ENCODE peak calls at places on chromosomes 2 and 18, in seven cellular contexts. One of them, this sample, is unnamed.
A peak's percentile ranks its signal among the peaks of the same experiment; 100 is the strongest.

GRCh38 chr2:233404227-233404626 is 49.9 kb downstream of the DGKD start:
- DNase-seq in CD4-positive, CD25-positive, alpha-beta regulatory T cell: peak; percentile 75
- DNase-seq in AG10803: no peak
- DNase-seq in prostate gland: no peak
- DNase-seq in brain microvascular endothelial cell: no peak
- DNase-seq in WERI-Rb-1: peak; percentile 45
- DNase-seq in transverse colon: peak; percentile 75
- DNase-seq in this sample: peak; percentile 28

GRCh38 chr2:170475878-170476277 is 239.3 kb upstream of the SP5 start:
- DNase-seq in CD4-positive, CD25-positive, alpha-beta regulatory T cell: no peak
- DNase-seq in AG10803: no peak
- DNase-seq in prostate gland: no peak
- DNase-seq in brain microvascular endothelial cell: no peak
- DNase-seq in WERI-Rb-1: no peak
- DNase-seq in transverse colon: peak; percentile 47
- DNase-seq in this sample: no peak

GRCh38 chr18:61443311-61443710 is 110.1 kb downstream of the CDH20 start:
- DNase-seq in CD4-positive, CD25-positive, alpha-beta regulatory T cell: no peak
- DNase-seq in AG10803: peak; percentile 6
- DNase-seq in prostate gland: no peak
- DNase-seq in brain microvascular endothelial cell: peak; percentile 11
- DNase-seq in WERI-Rb-1: no peak
- DNase-seq in transverse colon: no peak
- DNase-seq in this sample: no peak

GRCh38 chr2:241228860-241229516 is 40.5 kb downstream of the ANO7 start:
- DNase-seq in CD4-positive, CD25-positive, alpha-beta regulatory T cell: no peak
- DNase-seq in AG10803: no peak
- DNase-seq in prostate gland: no peak
- DNase-seq in brain microvascular endothelial cell: no peak
- DNase-seq in WERI-Rb-1: no peak
- DNase-seq in transverse colon: no peak
- DNase-seq in this sample: peak; percentile 76

GRCh38 chr18:48913201-48913600 is 37.6 kb downstream of the SMAD7 start:
- DNase-seq in CD4-positive, CD25-positive, alpha-beta regulatory T cell: peak; percentile 39
- DNase-seq in AG10803: no peak
- DNase-seq in prostate gland: no peak
- DNase-seq in brain microvascular endothelial cell: no peak
- DNase-seq in WERI-Rb-1: no peak
- DNase-seq in transverse colon: no peak
- DNase-seq in this sample: no peak

GRCh38 chr2:1495676-1496393 is 82.6 kb downstream of the TPO start:
- DNase-seq in CD4-positive, CD25-positive, alpha-beta regulatory T cell: no peak
- DNase-seq in AG10803: no peak
- DNase-seq in prostate gland: no peak
- DNase-seq in brain microvascular endothelial cell: no peak
- DNase-seq in WERI-Rb-1: no peak
- DNase-seq in transverse colon: peak; percentile 23
- DNase-seq in this sample: peak; percentile 35

GRCh38 chr2:240355001-240355891 is 80.2 kb upstream of the GPC1 start:
- DNase-seq in CD4-positive, CD25-positive, alpha-beta regulatory T cell: no peak
- DNase-seq in AG10803: no peak
- DNase-seq in prostate gland: no peak
- DNase-seq in brain microvascular endothelial cell: no peak
- DNase-seq in WERI-Rb-1: no peak
- DNase-seq in transverse colon: no peak
- DNase-seq in this sample: no peak

GRCh38 chr2:8581601-8582041 is 100.2 kb upstream of the ID2 start:
- DNase-seq in CD4-positive, CD25-positive, alpha-beta regulatory T cell: no peak
- DNase-seq in AG10803: no peak
- DNase-seq in prostate gland: no peak
- DNase-seq in brain microvascular endothelial cell: no peak
- DNase-seq in WERI-Rb-1: no peak
- DNase-seq in transverse colon: no peak
- DNase-seq in this sample: peak; percentile 68

GRCh38 chr18:59646946-59647307 is 50.3 kb downstream of the CCBE1 start:
- DNase-seq in CD4-positive, CD25-positive, alpha-beta regulatory T cell: no peak
- DNase-seq in AG10803: no peak
- DNase-seq in prostate gland: no peak
- DNase-seq in brain microvascular endothelial cell: no peak
- DNase-seq in WERI-Rb-1: no peak
- DNase-seq in transverse colon: no peak
- DNase-seq in this sample: no peak

GRCh38 chr18:36769611-36770314 is 59.0 kb downstream of the TPGS2 start:
- DNase-seq in CD4-positive, CD25-positive, alpha-beta regulatory T cell: no peak
- DNase-seq in AG10803: no peak
- DNase-seq in prostate gland: no peak
- DNase-seq in brain microvascular endothelial cell: no peak
- DNase-seq in WERI-Rb-1: peak; percentile 48
- DNase-seq in transverse colon: no peak
- DNase-seq in this sample: no peak

GRCh38 chr2:113886479-113887383 is 3.2 kb upstream of the ACTR3 start:
- DNase-seq in CD4-positive, CD25-positive, alpha-beta regulatory T cell: peak; percentile 24
- DNase-seq in AG10803: peak; percentile 92
- DNase-seq in prostate gland: peak; percentile 42
- DNase-seq in brain microvascular endothelial cell: peak; percentile 92
- DNase-seq in WERI-Rb-1: no peak
- DNase-seq in transverse colon: peak; percentile 72
- DNase-seq in this sample: peak; percentile 62

GRCh38 chr2:33694904-33695303 is 95.8 kb upstream of the FAM98A start:
- DNase-seq in CD4-positive, CD25-positive, alpha-beta regulatory T cell: no peak
- DNase-seq in AG10803: no peak
- DNase-seq in prostate gland: no peak
- DNase-seq in brain microvascular endothelial cell: no peak
- DNase-seq in WERI-Rb-1: no peak
- DNase-seq in transverse colon: no peak
- DNase-seq in this sample: no peak

GRCh38 chr18:37852464-37852863 is 286.9 kb upstream of the CELF4 start:
- DNase-seq in CD4-positive, CD25-positive, alpha-beta regulatory T cell: no peak
- DNase-seq in AG10803: no peak
- DNase-seq in prostate gland: no peak
- DNase-seq in brain microvascular endothelial cell: no peak
- DNase-seq in WERI-Rb-1: no peak
- DNase-seq in transverse colon: no peak
- DNase-seq in this sample: no peak

GRCh38 chr2:161250864-161251436 is 57.3 kb upstream of the PSMD14 start:
- DNase-seq in CD4-positive, CD25-positive, alpha-beta regulatory T cell: no peak
- DNase-seq in AG10803: peak; percentile 22
- DNase-seq in prostate gland: no peak
- DNase-seq in brain microvascular endothelial cell: peak; percentile 27
- DNase-seq in WERI-Rb-1: peak; percentile 42
- DNase-seq in transverse colon: no peak
- DNase-seq in this sample: peak; percentile 15

GRCh38 chr18:36735130-36735529 is 93.7 kb downstream of the TPGS2 start:
- DNase-seq in CD4-positive, CD25-positive, alpha-beta regulatory T cell: no peak
- DNase-seq in AG10803: no peak
- DNase-seq in prostate gland: no peak
- DNase-seq in brain microvascular endothelial cell: no peak
- DNase-seq in WERI-Rb-1: no peak
- DNase-seq in transverse colon: no peak
- DNase-seq in this sample: peak; percentile 70

DNA sequence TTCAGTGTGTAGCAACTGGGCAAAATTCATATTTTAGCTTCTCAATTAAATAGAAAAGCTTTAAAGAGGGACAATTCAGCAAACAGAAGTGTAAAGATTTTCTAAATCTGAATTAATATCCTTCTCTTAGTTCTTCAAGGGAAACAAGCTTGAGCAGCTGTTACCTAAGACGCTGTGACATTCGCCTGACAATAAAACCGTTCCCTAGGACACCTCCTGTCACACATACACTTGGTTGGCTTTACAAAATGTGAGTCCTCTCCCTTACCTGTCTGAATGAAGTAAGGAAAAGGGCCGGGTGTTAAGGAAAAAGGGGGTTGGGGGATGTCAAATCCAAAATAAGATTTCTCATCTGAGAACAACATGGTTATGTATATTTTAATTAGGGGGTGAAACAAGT is 2.1 kb downstream of the SERTAD2 start:
- DNase-seq in CD4-positive, CD25-positive, alpha-beta regulatory T cell: no peak
- DNase-seq in AG10803: no peak
- DNase-seq in prostate gland: peak; percentile 30
- DNase-seq in brain microvascular endothelial cell: no peak
- DNase-seq in WERI-Rb-1: peak; percentile 49
- DNase-seq in transverse colon: no peak
- DNase-seq in this sample: peak; percentile 37
- H3K4me3 ChIP-seq in CD4-positive, CD25-positive, alpha-beta regulatory T cell: peak overlapping the region; percentile 93
- H3K4me3 ChIP-seq in AG10803: peak overlapping the region; percentile 80
- H3K4me3 ChIP-seq in prostate gland: no peak overlapping the region
- H3K4me3 ChIP-seq in brain microvascular endothelial cell: no peak overlapping the region
- H3K4me3 ChIP-seq in WERI-Rb-1: peak overlapping the region; percentile 77
- H3K4me3 ChIP-seq in transverse colon: peak overlapping the region; percentile 86
- H3K4me3 ChIP-seq in this sample: no peak overlapping the region

DNA sequence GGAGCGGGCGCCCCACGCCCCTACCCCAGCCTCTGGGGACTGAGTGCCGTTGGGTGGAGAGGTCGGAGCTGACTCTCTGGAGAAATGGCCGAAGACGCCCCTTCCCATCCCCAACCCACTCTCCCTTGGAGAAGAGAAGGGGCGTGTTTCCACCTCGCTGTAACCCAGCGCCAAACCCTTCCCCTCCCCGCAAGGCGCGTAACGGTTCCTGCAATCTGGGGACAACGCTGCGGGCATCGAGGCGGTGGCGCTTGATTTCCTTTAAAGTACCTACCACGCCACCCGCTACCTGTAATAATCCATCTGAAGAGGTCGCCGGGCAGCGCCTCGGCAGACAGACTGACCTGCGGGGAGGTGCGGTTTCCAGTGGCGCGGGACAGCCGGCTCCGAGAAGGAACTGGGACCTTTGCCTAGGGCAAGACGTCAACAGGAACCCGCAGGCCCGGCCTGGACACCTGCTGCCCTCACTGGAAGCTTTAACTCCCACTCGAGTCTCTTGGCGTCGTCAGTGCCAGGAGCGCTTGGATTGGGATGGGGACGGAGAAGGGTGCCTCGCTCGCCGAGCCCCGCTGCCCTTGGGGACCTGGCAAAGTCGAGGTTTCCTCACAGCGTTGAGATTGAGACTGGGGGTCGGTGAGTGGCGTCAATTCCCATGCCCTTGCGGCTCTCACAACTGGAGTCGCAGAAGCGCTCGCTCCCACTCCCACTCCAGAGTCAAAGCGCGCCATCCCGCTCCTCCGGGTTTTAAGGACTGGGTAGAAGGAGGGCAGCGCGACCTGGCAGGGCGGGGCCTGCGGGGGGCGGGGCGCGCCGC is at the start of gene CYP1B1:
- DNase-seq in CD4-positive, CD25-positive, alpha-beta regulatory T cell: no peak
- DNase-seq in AG10803: peak; percentile 43
- DNase-seq in prostate gland: no peak
- DNase-seq in brain microvascular endothelial cell: no peak
- DNase-seq in WERI-Rb-1: no peak
- DNase-seq in transverse colon: no peak
- DNase-seq in this sample: no peak
- H3K4me3 ChIP-seq in CD4-positive, CD25-positive, alpha-beta regulatory T cell: no peak within 1 kb of the TSS
- H3K4me3 ChIP-seq in AG10803: peak within 1 kb of the TSS; percentile 69
- H3K4me3 ChIP-seq in prostate gland: peak within 1 kb of the TSS; percentile 53
- H3K4me3 ChIP-seq in brain microvascular endothelial cell: peak within 1 kb of the TSS; percentile 60
- H3K4me3 ChIP-seq in WERI-Rb-1: peak within 1 kb of the TSS; percentile 49
- H3K4me3 ChIP-seq in transverse colon: peak within 1 kb of the TSS; percentile 66
- H3K4me3 ChIP-seq in this sample: no peak within 1 kb of the TSS

GRCh38 chr2:234459401-234460009 is 37.4 kb downstream of the ARL4C start:
- DNase-seq in CD4-positive, CD25-positive, alpha-beta regulatory T cell: peak; percentile 40
- DNase-seq in AG10803: no peak
- DNase-seq in prostate gland: no peak
- DNase-seq in brain microvascular endothelial cell: no peak
- DNase-seq in WERI-Rb-1: no peak
- DNase-seq in transverse colon: no peak
- DNase-seq in this sample: no peak

GRCh38 chr2:234464291-234464645 is 32.6 kb downstream of the ARL4C start:
- DNase-seq in CD4-positive, CD25-positive, alpha-beta regulatory T cell: no peak
- DNase-seq in AG10803: no peak
- DNase-seq in prostate gland: no peak
- DNase-seq in brain microvascular endothelial cell: no peak
- DNase-seq in WERI-Rb-1: no peak
- DNase-seq in transverse colon: no peak
- DNase-seq in this sample: no peak

GRCh38 chr2:234462218-234462992 is 34.5 kb downstream of the ARL4C start:
- DNase-seq in CD4-positive, CD25-positive, alpha-beta regulatory T cell: no peak
- DNase-seq in AG10803: no peak
- DNase-seq in prostate gland: no peak
- DNase-seq in brain microvascular endothelial cell: no peak
- DNase-seq in WERI-Rb-1: no peak
- DNase-seq in transverse colon: no peak
- DNase-seq in this sample: no peak

GRCh38 chr2:234467289-234467688 is 29.6 kb downstream of the ARL4C start:
- DNase-seq in CD4-positive, CD25-positive, alpha-beta regulatory T cell: no peak
- DNase-seq in AG10803: peak; percentile 54
- DNase-seq in prostate gland: no peak
- DNase-seq in brain microvascular endothelial cell: peak; percentile 81
- DNase-seq in WERI-Rb-1: no peak
- DNase-seq in transverse colon: no peak
- DNase-seq in this sample: no peak

GRCh38 chr2:234463626-234464290 is 33.1 kb downstream of the ARL4C start:
- DNase-seq in CD4-positive, CD25-positive, alpha-beta regulatory T cell: peak; percentile 84
- DNase-seq in AG10803: no peak
- DNase-seq in prostate gland: peak; percentile 70
- DNase-seq in brain microvascular endothelial cell: no peak
- DNase-seq in WERI-Rb-1: no peak
- DNase-seq in transverse colon: peak; percentile 29
- DNase-seq in this sample: no peak
- H3K4me3 ChIP-seq in CD4-positive, CD25-positive, alpha-beta regulatory T cell: peak overlapping the region; percentile 70
- H3K4me3 ChIP-seq in AG10803: no peak overlapping the region
- H3K4me3 ChIP-seq in prostate gland: no peak overlapping the region
- H3K4me3 ChIP-seq in brain microvascular endothelial cell: no peak overlapping the region
- H3K4me3 ChIP-seq in WERI-Rb-1: no peak overlapping the region
- H3K4me3 ChIP-seq in transverse colon: no peak overlapping the region
- H3K4me3 ChIP-seq in this sample: no peak overlapping the region

GRCh38 chr18:23827681-23828080 is 138.4 kb downstream of the LAMA3 start:
- DNase-seq in CD4-positive, CD25-positive, alpha-beta regulatory T cell: no peak
- DNase-seq in AG10803: no peak
- DNase-seq in prostate gland: peak; percentile 60
- DNase-seq in brain microvascular endothelial cell: no peak
- DNase-seq in WERI-Rb-1: no peak
- DNase-seq in transverse colon: no peak
- DNase-seq in this sample: no peak

GRCh38 chr18:23825496-23825895 is 136.2 kb downstream of the LAMA3 start:
- DNase-seq in CD4-positive, CD25-positive, alpha-beta regulatory T cell: no peak
- DNase-seq in AG10803: peak; percentile 69
- DNase-seq in prostate gland: no peak
- DNase-seq in brain microvascular endothelial cell: no peak
- DNase-seq in WERI-Rb-1: no peak
- DNase-seq in transverse colon: no peak
- DNase-seq in this sample: no peak

GRCh38 chr18:23826850-23827620 is 137.8 kb downstream of the LAMA3 start:
- DNase-seq in CD4-positive, CD25-positive, alpha-beta regulatory T cell: no peak
- DNase-seq in AG10803: peak; percentile 33
- DNase-seq in prostate gland: no peak
- DNase-seq in brain microvascular endothelial cell: no peak
- DNase-seq in WERI-Rb-1: no peak
- DNase-seq in transverse colon: no peak
- DNase-seq in this sample: no peak

GRCh38 chr18:23824704-23825103 is 135.5 kb downstream of the LAMA3 start:
- DNase-seq in CD4-positive, CD25-positive, alpha-beta regulatory T cell: no peak
- DNase-seq in AG10803: peak; percentile 40
- DNase-seq in prostate gland: no peak
- DNase-seq in brain microvascular endothelial cell: no peak
- DNase-seq in WERI-Rb-1: no peak
- DNase-seq in transverse colon: no peak
- DNase-seq in this sample: no peak

DNA sequence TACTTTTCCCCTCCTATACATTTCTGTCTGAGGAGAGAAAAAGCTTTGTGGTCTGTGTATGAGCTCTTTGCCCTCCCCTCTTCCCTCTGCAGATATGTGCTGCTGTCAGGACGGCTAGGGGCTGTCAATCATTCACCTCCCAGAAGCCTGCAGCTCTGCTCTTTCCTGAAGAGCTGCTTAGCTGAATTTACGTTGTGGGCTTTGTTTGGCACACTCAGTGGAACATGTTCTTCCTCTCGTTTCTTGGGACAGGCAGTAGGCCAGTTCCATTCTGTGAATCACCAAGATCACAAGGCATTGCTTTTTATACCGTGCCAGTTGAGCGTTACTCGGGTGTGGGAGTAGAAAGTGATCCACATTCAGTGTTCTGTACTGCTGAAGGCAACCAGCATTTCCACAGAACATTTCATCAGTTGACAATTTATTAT is 136.7 kb downstream of the LAMA3 start:
- DNase-seq in CD4-positive, CD25-positive, alpha-beta regulatory T cell: no peak
- DNase-seq in AG10803: peak; percentile 92
- DNase-seq in prostate gland: peak; percentile 90
- DNase-seq in brain microvascular endothelial cell: peak; percentile 56
- DNase-seq in WERI-Rb-1: no peak
- DNase-seq in transverse colon: peak; percentile 22
- DNase-seq in this sample: peak; percentile 40
- H3K4me3 ChIP-seq in CD4-positive, CD25-positive, alpha-beta regulatory T cell: no peak overlapping the region
- H3K4me3 ChIP-seq in AG10803: no peak overlapping the region
- H3K4me3 ChIP-seq in prostate gland: no peak overlapping the region
- H3K4me3 ChIP-seq in brain microvascular endothelial cell: no peak overlapping the region
- H3K4me3 ChIP-seq in WERI-Rb-1: no peak overlapping the region
- H3K4me3 ChIP-seq in transverse colon: no peak overlapping the region
- H3K4me3 ChIP-seq in this sample: no peak overlapping the region

This sample was measured in adrenal gland.